ENCODE peak calls at places on chromosomes 3 and 15, in four cellular contexts. K, F, B and L are unnamed samples.

GRCh38 chr3:193928354-193929209 is 207.4 kb upstream of the HES1 start:
- DNase-seq in B (no peak), K (no peak), F (peak; percentile 91), L (no peak)

GRCh38 chr3:136078421-136079364 is 113.2 kb downstream of the PPP2R3A start:
- DNase-seq in F (peak; percentile 47), K (no peak), B (no peak), L (no peak)

GRCh38 chr3:52481819-52482521 is 13.2 kb upstream of the STAB1 start:
- DNase-seq in F (peak; percentile 52), K (peak; percentile 80), B (no peak), L (no peak)

GRCh38 chr3:45923755-45924154 is 19.5 kb upstream of the CXCR6 start:
- DNase-seq in B (no peak), K (no peak), F (no peak), L (no peak)

GRCh38 chr3:25663324-25664065 is 1.2 kb downstream of the TOP2B start:
- DNase-seq in F (peak; percentile 72), K (peak; percentile 57), B (no peak), L (peak; percentile 27)

GRCh38 chr15:72599855-72600464 is 54.5 kb upstream of the GOLGA6B start:
- DNase-seq in B (no peak), K (peak; percentile 67), F (peak; percentile 41), L (no peak)

GRCh38 chr3:23691343-23691895 is 114.3 kb upstream of the UBE2E1 start:
- DNase-seq in B (no peak), F (no peak), K (no peak), L (no peak)

GRCh38 chr15:62334581-62334980 is 169.5 kb upstream of the C2CD4B start:
- DNase-seq in F (no peak), B (no peak), K (no peak), L (no peak)

GRCh38 chr15:80936288-80937078 is 53.1 kb downstream of the MESD start:
- DNase-seq in K (no peak), B (no peak), F (no peak), L (no peak)

GRCh38 chr15:89105147-89105546 is 16.9 kb downstream of the ABHD2 start:
- DNase-seq in B (no peak), F (no peak), K (no peak), L (no peak)

GRCh38 chr15:51322622-51323296 is 15.6 kb downstream of the CYP19A1 start:
- DNase-seq in K (no peak), B (no peak), F (no peak), L (peak; percentile 28)

GRCh38 chr3:136070953-136071949 is 105.7 kb downstream of the PPP2R3A start:
- DNase-seq in F (peak; percentile 5), K (no peak), B (no peak), L (no peak)

GRCh38 chr3:33636125-33636855 is 81.8 kb downstream of the CLASP2 start:
- DNase-seq in B (no peak), F (peak; percentile 59), K (peak; percentile 72), L (no peak)

GRCh38 chr3:148366743-148367410 is 330.8 kb upstream of the AGTR1 start:
- DNase-seq in K (no peak), B (no peak), F (no peak), L (no peak)

GRCh38 chr15:50145451-50145872 is 26.4 kb upstream of the ATP8B4 start:
- DNase-seq in F (peak; percentile 42), K (peak; percentile 83), B (no peak), L (no peak)

GRCh38 chr15:78265752-78266224 is 1.4 kb downstream of the DNAJA4 start:
- DNase-seq in F (peak; percentile 31), B (no peak), K (no peak), L (no peak)

GRCh38 chr15:88572030-88572333 is 25.5 kb upstream of the DET1 start:
- DNase-seq in K (no peak), F (no peak), B (no peak), L (no peak)

GRCh38 chr3:24340966-24341365 is 153.7 kb downstream of the THRB start:
- DNase-seq in F (no peak), B (no peak), K (no peak), L (no peak)

GRCh38 chr3:46991406-46992165 is 12.1 kb downstream of the NBEAL2 start:
- DNase-seq in K (no peak), F (no peak), B (no peak), L (no peak)

GRCh38 chr15:57873564-57874209 is 167.2 kb downstream of the POLR2M start:
- DNase-seq in B (no peak), K (no peak), F (no peak), L (no peak)